ENCODE peak calls at places on chromosomes 7 and 10, in nine cellular contexts. One of them, this sample, is unnamed.

GRCh38 chr7:20217193-20217948 is at the start of gene MACC1:
- DNase-seq in EH: no peak
- DNase-seq in T47D: peak; percentile 99
- DNase-seq in NCI-H2081: peak; percentile 16
- DNase-seq in amygdala: no peak
- DNase-seq in stimulated activated CD8-positive, alpha-beta memory T cell treated with anti-CD3 and anti-CD28 coated beads, Interleukin-2, amount 100 ng/mL, for 1 hour: no peak
- DNase-seq in GM04504: no peak
- DNase-seq in NCI-H774: peak; percentile 72
- DNase-seq in cardiac septum: no peak
- DNase-seq in this sample: no peak

GRCh38 chr10:60281331-60281730 is 108.3 kb downstream of the ANK3 start:
- DNase-seq in cardiac septum: no peak
- DNase-seq in stimulated activated CD8-positive, alpha-beta memory T cell treated with anti-CD3 and anti-CD28 coated beads, Interleukin-2, amount 100 ng/mL, for 1 hour: no peak
- DNase-seq in GM04504: no peak
- DNase-seq in NCI-H2081: no peak
- DNase-seq in EH: no peak
- DNase-seq in NCI-H774: no peak
- DNase-seq in T47D: no peak
- DNase-seq in amygdala: no peak
- DNase-seq in this sample: no peak

GRCh38 chr10:6647811-6648526 is 67.9 kb upstream of the PRKCQ start:
- DNase-seq in cardiac septum: no peak
- DNase-seq in NCI-H2081: peak; percentile 9
- DNase-seq in T47D: peak; percentile 46
- DNase-seq in NCI-H774: no peak
- DNase-seq in EH: peak; percentile 45
- DNase-seq in stimulated activated CD8-positive, alpha-beta memory T cell treated with anti-CD3 and anti-CD28 coated beads, Interleukin-2, amount 100 ng/mL, for 1 hour: peak; percentile 50
- DNase-seq in GM04504: no peak
- DNase-seq in amygdala: peak; percentile 49
- DNase-seq in this sample: peak; percentile 79

GRCh38 chr7:16564909-16565426 is 38.3 kb downstream of the LRRC72 start:
- DNase-seq in amygdala: no peak
- DNase-seq in cardiac septum: no peak
- DNase-seq in EH: peak; percentile 54
- DNase-seq in T47D: peak; percentile 81
- DNase-seq in GM04504: peak; percentile 9
- DNase-seq in stimulated activated CD8-positive, alpha-beta memory T cell treated with anti-CD3 and anti-CD28 coated beads, Interleukin-2, amount 100 ng/mL, for 1 hour: no peak
- DNase-seq in NCI-H774: peak; percentile 66
- DNase-seq in NCI-H2081: peak; percentile 75
- DNase-seq in this sample: no peak

GRCh38 chr7:126436213-126436868 is 816.4 kb downstream of the GRM8 start:
- DNase-seq in stimulated activated CD8-positive, alpha-beta memory T cell treated with anti-CD3 and anti-CD28 coated beads, Interleukin-2, amount 100 ng/mL, for 1 hour: no peak
- DNase-seq in GM04504: no peak
- DNase-seq in T47D: no peak
- DNase-seq in NCI-H2081: no peak
- DNase-seq in NCI-H774: no peak
- DNase-seq in cardiac septum: no peak
- DNase-seq in EH: no peak
- DNase-seq in amygdala: no peak
- DNase-seq in this sample: no peak

GRCh38 chr7:21318916-21319270 is 109.0 kb upstream of the SP4 start:
- DNase-seq in NCI-H2081: no peak
- DNase-seq in cardiac septum: no peak
- DNase-seq in T47D: no peak
- DNase-seq in GM04504: no peak
- DNase-seq in NCI-H774: no peak
- DNase-seq in amygdala: no peak
- DNase-seq in stimulated activated CD8-positive, alpha-beta memory T cell treated with anti-CD3 and anti-CD28 coated beads, Interleukin-2, amount 100 ng/mL, for 1 hour: no peak
- DNase-seq in EH: no peak
- DNase-seq in this sample: no peak

GRCh38 chr10:122267849-122268737 is 3.0 kb upstream of the BTBD16 start:
- DNase-seq in GM04504: no peak
- DNase-seq in cardiac septum: peak; percentile 77
- DNase-seq in EH: peak; percentile 55
- DNase-seq in NCI-H774: no peak
- DNase-seq in T47D: peak; percentile 48
- DNase-seq in amygdala: peak; percentile 43
- DNase-seq in NCI-H2081: peak; percentile 13
- DNase-seq in stimulated activated CD8-positive, alpha-beta memory T cell treated with anti-CD3 and anti-CD28 coated beads, Interleukin-2, amount 100 ng/mL, for 1 hour: peak; percentile 17
- DNase-seq in this sample: peak; percentile 65

GRCh38 chr7:7821517-7821916 is 103.1 kb upstream of the RPA3 start:
- DNase-seq in stimulated activated CD8-positive, alpha-beta memory T cell treated with anti-CD3 and anti-CD28 coated beads, Interleukin-2, amount 100 ng/mL, for 1 hour: no peak
- DNase-seq in cardiac septum: no peak
- DNase-seq in amygdala: no peak
- DNase-seq in T47D: no peak
- DNase-seq in EH: no peak
- DNase-seq in GM04504: no peak
- DNase-seq in NCI-H774: no peak
- DNase-seq in NCI-H2081: no peak
- DNase-seq in this sample: no peak

GRCh38 chr10:61978965-61979364 is 77.5 kb downstream of the ARID5B start:
- DNase-seq in GM04504: no peak
- DNase-seq in NCI-H2081: no peak
- DNase-seq in EH: peak; percentile 29
- DNase-seq in NCI-H774: no peak
- DNase-seq in amygdala: peak; percentile 4
- DNase-seq in stimulated activated CD8-positive, alpha-beta memory T cell treated with anti-CD3 and anti-CD28 coated beads, Interleukin-2, amount 100 ng/mL, for 1 hour: no peak
- DNase-seq in T47D: peak; percentile 27
- DNase-seq in cardiac septum: no peak
- DNase-seq in this sample: no peak

GRCh38 chr10:12975266-12975665 is 26.2 kb downstream of the CCDC3 start:
- DNase-seq in GM04504: no peak
- DNase-seq in T47D: peak; percentile 71
- DNase-seq in NCI-H774: no peak
- DNase-seq in cardiac septum: no peak
- DNase-seq in amygdala: no peak
- DNase-seq in EH: no peak
- DNase-seq in NCI-H2081: no peak
- DNase-seq in stimulated activated CD8-positive, alpha-beta memory T cell treated with anti-CD3 and anti-CD28 coated beads, Interleukin-2, amount 100 ng/mL, for 1 hour: no peak
- DNase-seq in this sample: no peak

GRCh38 chr7:92875719-92876118 is 39.3 kb upstream of the CDK6 start:
- DNase-seq in GM04504: no peak
- DNase-seq in amygdala: no peak
- DNase-seq in NCI-H774: no peak
- DNase-seq in EH: peak; percentile 34
- DNase-seq in NCI-H2081: no peak
- DNase-seq in stimulated activated CD8-positive, alpha-beta memory T cell treated with anti-CD3 and anti-CD28 coated beads, Interleukin-2, amount 100 ng/mL, for 1 hour: no peak
- DNase-seq in T47D: no peak
- DNase-seq in cardiac septum: no peak
- DNase-seq in this sample: no peak

GRCh38 chr10:79333513-79333912 is 13.8 kb upstream of the PPIF start:
- DNase-seq in stimulated activated CD8-positive, alpha-beta memory T cell treated with anti-CD3 and anti-CD28 coated beads, Interleukin-2, amount 100 ng/mL, for 1 hour: no peak
- DNase-seq in cardiac septum: no peak
- DNase-seq in NCI-H774: no peak
- DNase-seq in GM04504: no peak
- DNase-seq in EH: peak; percentile 88
- DNase-seq in T47D: no peak
- DNase-seq in amygdala: no peak
- DNase-seq in NCI-H2081: no peak
- DNase-seq in this sample: no peak

GRCh38 chr7:101124376-101125056 is 2.4 kb upstream of the SERPINE1 start:
- DNase-seq in NCI-H2081: no peak
- DNase-seq in T47D: peak; percentile 10
- DNase-seq in cardiac septum: no peak
- DNase-seq in stimulated activated CD8-positive, alpha-beta memory T cell treated with anti-CD3 and anti-CD28 coated beads, Interleukin-2, amount 100 ng/mL, for 1 hour: no peak
- DNase-seq in amygdala: no peak
- DNase-seq in EH: peak; percentile 93
- DNase-seq in NCI-H774: peak; percentile 13
- DNase-seq in GM04504: peak; percentile 85
- DNase-seq in this sample: no peak

GRCh38 chr10:22615819-22616499 is 98.4 kb downstream of the PIP4K2A start:
- DNase-seq in cardiac septum: peak; percentile 88
- DNase-seq in NCI-H2081: no peak
- DNase-seq in GM04504: peak; percentile 25
- DNase-seq in EH: peak; percentile 69
- DNase-seq in amygdala: peak; percentile 78
- DNase-seq in T47D: peak; percentile 33
- DNase-seq in NCI-H774: no peak
- DNase-seq in stimulated activated CD8-positive, alpha-beta memory T cell treated with anti-CD3 and anti-CD28 coated beads, Interleukin-2, amount 100 ng/mL, for 1 hour: no peak
- DNase-seq in this sample: peak; percentile 83

GRCh38 chr10:22504766-22505165 is 159.5 kb downstream of the SPAG6 start:
- DNase-seq in T47D: no peak
- DNase-seq in GM04504: no peak
- DNase-seq in stimulated activated CD8-positive, alpha-beta memory T cell treated with anti-CD3 and anti-CD28 coated beads, Interleukin-2, amount 100 ng/mL, for 1 hour: no peak
- DNase-seq in EH: no peak
- DNase-seq in NCI-H774: no peak
- DNase-seq in NCI-H2081: no peak
- DNase-seq in amygdala: no peak
- DNase-seq in cardiac septum: no peak
- DNase-seq in this sample: no peak

GRCh38 chr7:30474893-30475292 is 3.7 kb downstream of the NOD1 start:
- DNase-seq in amygdala: no peak
- DNase-seq in EH: peak; percentile 48
- DNase-seq in cardiac septum: no peak
- DNase-seq in stimulated activated CD8-positive, alpha-beta memory T cell treated with anti-CD3 and anti-CD28 coated beads, Interleukin-2, amount 100 ng/mL, for 1 hour: no peak
- DNase-seq in T47D: no peak
- DNase-seq in GM04504: peak; percentile 74
- DNase-seq in NCI-H774: no peak
- DNase-seq in NCI-H2081: no peak
- DNase-seq in this sample: no peak

GRCh38 chr7:96719164-96719563 is 9.5 kb upstream of the SEM1 start:
- DNase-seq in EH: peak; percentile 1
- DNase-seq in amygdala: no peak
- DNase-seq in T47D: no peak
- DNase-seq in cardiac septum: no peak
- DNase-seq in stimulated activated CD8-positive, alpha-beta memory T cell treated with anti-CD3 and anti-CD28 coated beads, Interleukin-2, amount 100 ng/mL, for 1 hour: no peak
- DNase-seq in GM04504: no peak
- DNase-seq in NCI-H2081: peak; percentile 26
- DNase-seq in NCI-H774: no peak
- DNase-seq in this sample: no peak

GRCh38 chr7:123675092-123675473 is 19.4 kb downstream of the LMOD2 start:
- DNase-seq in NCI-H2081: no peak
- DNase-seq in amygdala: no peak
- DNase-seq in cardiac septum: no peak
- DNase-seq in GM04504: peak; percentile 32
- DNase-seq in T47D: no peak
- DNase-seq in NCI-H774: no peak
- DNase-seq in stimulated activated CD8-positive, alpha-beta memory T cell treated with anti-CD3 and anti-CD28 coated beads, Interleukin-2, amount 100 ng/mL, for 1 hour: no peak
- DNase-seq in EH: peak; percentile 51
- DNase-seq in this sample: no peak

GRCh38 chr7:140084142-140084655 is 21.4 kb upstream of the PARP12 start:
- DNase-seq in NCI-H2081: no peak
- DNase-seq in GM04504: no peak
- DNase-seq in EH: no peak
- DNase-seq in NCI-H774: no peak
- DNase-seq in cardiac septum: no peak
- DNase-seq in amygdala: no peak
- DNase-seq in stimulated activated CD8-positive, alpha-beta memory T cell treated with anti-CD3 and anti-CD28 coated beads, Interleukin-2, amount 100 ng/mL, for 1 hour: no peak
- DNase-seq in T47D: no peak
- DNase-seq in this sample: no peak

GRCh38 chr10:69644658-69645295 is 14.7 kb downstream of the FAM241B start:
- DNase-seq in stimulated activated CD8-positive, alpha-beta memory T cell treated with anti-CD3 and anti-CD28 coated beads, Interleukin-2, amount 100 ng/mL, for 1 hour: no peak
- DNase-seq in cardiac septum: no peak
- DNase-seq in GM04504: peak; percentile 17
- DNase-seq in EH: peak; percentile 70
- DNase-seq in T47D: peak; percentile 60
- DNase-seq in NCI-H774: peak; percentile 5
- DNase-seq in NCI-H2081: peak; percentile 65
- DNase-seq in amygdala: peak; percentile 62
- DNase-seq in this sample: peak; percentile 78

GRCh38 chr7:22845221-22845844 is 22.7 kb upstream of the TOMM7 start:
- DNase-seq in NCI-H2081: no peak
- DNase-seq in amygdala: no peak
- DNase-seq in stimulated activated CD8-positive, alpha-beta memory T cell treated with anti-CD3 and anti-CD28 coated beads, Interleukin-2, amount 100 ng/mL, for 1 hour: no peak
- DNase-seq in EH: peak; percentile 48
- DNase-seq in cardiac septum: no peak
- DNase-seq in GM04504: no peak
- DNase-seq in T47D: no peak
- DNase-seq in NCI-H774: no peak
- DNase-seq in this sample: no peak

GRCh38 chr10:28796606-28797512 is 119.5 kb downstream of the BAMBI start:
- DNase-seq in stimulated activated CD8-positive, alpha-beta memory T cell treated with anti-CD3 and anti-CD28 coated beads, Interleukin-2, amount 100 ng/mL, for 1 hour: no peak
- DNase-seq in NCI-H2081: no peak
- DNase-seq in NCI-H774: no peak
- DNase-seq in EH: peak; percentile 70
- DNase-seq in T47D: no peak
- DNase-seq in amygdala: no peak
- DNase-seq in cardiac septum: peak; percentile 84
- DNase-seq in GM04504: peak; percentile 8
- DNase-seq in this sample: no peak

GRCh38 chr7:42189535-42189934 is 47.5 kb downstream of the GLI3 start:
- DNase-seq in T47D: no peak
- DNase-seq in stimulated activated CD8-positive, alpha-beta memory T cell treated with anti-CD3 and anti-CD28 coated beads, Interleukin-2, amount 100 ng/mL, for 1 hour: no peak
- DNase-seq in EH: peak; percentile 54
- DNase-seq in cardiac septum: no peak
- DNase-seq in NCI-H774: no peak
- DNase-seq in amygdala: no peak
- DNase-seq in NCI-H2081: no peak
- DNase-seq in GM04504: no peak
- DNase-seq in this sample: no peak

GRCh38 chr7:108452707-108453106 is 3.5 kb downstream of the NRCAM start:
- DNase-seq in GM04504: no peak
- DNase-seq in stimulated activated CD8-positive, alpha-beta memory T cell treated with anti-CD3 and anti-CD28 coated beads, Interleukin-2, amount 100 ng/mL, for 1 hour: no peak
- DNase-seq in T47D: peak; percentile 56
- DNase-seq in NCI-H2081: peak; percentile 15
- DNase-seq in amygdala: no peak
- DNase-seq in cardiac septum: no peak
- DNase-seq in EH: peak; percentile 38
- DNase-seq in NCI-H774: no peak
- DNase-seq in this sample: no peak

GRCh38 chr10:61404771-61405170 is 48.4 kb downstream of the TMEM26 start:
- DNase-seq in cardiac septum: no peak
- DNase-seq in NCI-H2081: no peak
- DNase-seq in EH: peak; percentile 72
- DNase-seq in stimulated activated CD8-positive, alpha-beta memory T cell treated with anti-CD3 and anti-CD28 coated beads, Interleukin-2, amount 100 ng/mL, for 1 hour: no peak
- DNase-seq in GM04504: peak; percentile 17
- DNase-seq in amygdala: no peak
- DNase-seq in NCI-H774: no peak
- DNase-seq in T47D: no peak
- DNase-seq in this sample: no peak